ENCODE peak calls at places on chromosomes 7 and 10, in seven cellular contexts. One of them, this sample, is unnamed.

GRCh38 chr7:39299695-39300094 is 266.5 kb upstream of the YAE1 start:
- DNase-seq in neuronal stem cell: no peak
- DNase-seq in H1: no peak
- DNase-seq in IMR-90: no peak
- DNase-seq in mesendoderm: peak
- DNase-seq in H9: no peak
- DNase-seq in trophoblast cell: peak
- DNase-seq in this sample: no peak

GRCh38 chr10:43202224-43202656 is 64.0 kb downstream of the CSGALNACT2 start:
- DNase-seq in neuronal stem cell: no peak
- DNase-seq in H1: no peak
- DNase-seq in IMR-90: no peak
- DNase-seq in mesendoderm: peak
- DNase-seq in H9: peak
- DNase-seq in trophoblast cell: no peak
- DNase-seq in this sample: peak

GRCh38 chr10:79298403-79299244 is 48.6 kb upstream of the PPIF start:
- DNase-seq in neuronal stem cell: no peak
- DNase-seq in H1: no peak
- DNase-seq in IMR-90: peak
- DNase-seq in mesendoderm: peak
- DNase-seq in H9: no peak
- DNase-seq in trophoblast cell: peak
- DNase-seq in this sample: peak

GRCh38 chr10:31020128-31020527 is 11.5 kb downstream of the ZNF438 start:
- DNase-seq in neuronal stem cell: no peak
- DNase-seq in H1: no peak
- DNase-seq in IMR-90: no peak
- DNase-seq in mesendoderm: no peak
- DNase-seq in H9: no peak
- DNase-seq in trophoblast cell: no peak
- DNase-seq in this sample: no peak

GRCh38 chr10:12397931-12398330 is 48.6 kb downstream of the CAMK1D start:
- DNase-seq in neuronal stem cell: no peak
- DNase-seq in H1: no peak
- DNase-seq in IMR-90: peak
- DNase-seq in mesendoderm: no peak
- DNase-seq in H9: no peak
- DNase-seq in trophoblast cell: no peak
- DNase-seq in this sample: no peak

GRCh38 chr10:32065871-32066270 is 9.6 kb upstream of the KIF5B start:
- DNase-seq in neuronal stem cell: no peak
- DNase-seq in H1: no peak
- DNase-seq in IMR-90: peak
- DNase-seq in mesendoderm: no peak
- DNase-seq in H9: no peak
- DNase-seq in trophoblast cell: no peak
- DNase-seq in this sample: no peak

GRCh38 chr10:77493851-77494788 is 143.5 kb downstream of the KCNMA1 start:
- DNase-seq in neuronal stem cell: no peak
- DNase-seq in H1: no peak
- DNase-seq in IMR-90: peak
- DNase-seq in mesendoderm: peak
- DNase-seq in H9: peak
- DNase-seq in trophoblast cell: no peak
- DNase-seq in this sample: peak

GRCh38 chr10:71585579-71586092 is 133.9 kb downstream of the C10orf105 start:
- DNase-seq in neuronal stem cell: no peak
- DNase-seq in H1: no peak
- DNase-seq in IMR-90: no peak
- DNase-seq in mesendoderm: no peak
- DNase-seq in H9: no peak
- DNase-seq in trophoblast cell: no peak
- DNase-seq in this sample: no peak

GRCh38 chr7:151704969-151705743 is 171.8 kb downstream of the PRKAG2 start:
- DNase-seq in neuronal stem cell: peak
- DNase-seq in H1: no peak
- DNase-seq in IMR-90: no peak
- DNase-seq in mesendoderm: peak
- DNase-seq in H9: peak
- DNase-seq in trophoblast cell: no peak
- DNase-seq in this sample: no peak

GRCh38 chr7:148290451-148291005 is 300.0 kb upstream of the C7orf33 start:
- DNase-seq in neuronal stem cell: no peak
- DNase-seq in H1: no peak
- DNase-seq in IMR-90: no peak
- DNase-seq in mesendoderm: peak
- DNase-seq in H9: peak
- DNase-seq in trophoblast cell: no peak
- DNase-seq in this sample: no peak

GRCh38 chr7:76358053-76358477 is 726 bp downstream of the YWHAG start:
- DNase-seq in neuronal stem cell: peak
- DNase-seq in H1: no peak
- DNase-seq in IMR-90: peak
- DNase-seq in mesendoderm: peak
- DNase-seq in H9: no peak
- DNase-seq in trophoblast cell: no peak
- DNase-seq in this sample: peak

GRCh38 chr10:50291261-50291850 is 40.0 kb upstream of the ASAH2 start:
- DNase-seq in neuronal stem cell: no peak
- DNase-seq in H1: no peak
- DNase-seq in IMR-90: peak
- DNase-seq in mesendoderm: peak
- DNase-seq in H9: no peak
- DNase-seq in trophoblast cell: no peak
- DNase-seq in this sample: peak

GRCh38 chr7:26346611-26347200 is 55.0 kb downstream of the SNX10 start:
- DNase-seq in neuronal stem cell: no peak
- DNase-seq in H1: no peak
- DNase-seq in IMR-90: peak
- DNase-seq in mesendoderm: no peak
- DNase-seq in H9: no peak
- DNase-seq in trophoblast cell: peak
- DNase-seq in this sample: peak

GRCh38 chr7:73451780-73452398 is 18.3 kb downstream of the FZD9 start:
- DNase-seq in neuronal stem cell: peak
- DNase-seq in H1: no peak
- DNase-seq in IMR-90: peak
- DNase-seq in mesendoderm: peak
- DNase-seq in H9: no peak
- DNase-seq in trophoblast cell: peak
- DNase-seq in this sample: peak

GRCh38 chr10:133532871-133533270 is 5.7 kb downstream of the CYP2E1 start:
- DNase-seq in neuronal stem cell: no peak
- DNase-seq in H1: no peak
- DNase-seq in IMR-90: no peak
- DNase-seq in mesendoderm: no peak
- DNase-seq in H9: no peak
- DNase-seq in trophoblast cell: no peak
- DNase-seq in this sample: no peak

GRCh38 chr7:16347461-16348192 is 73.7 kb downstream of the CRPPA start:
- DNase-seq in neuronal stem cell: no peak
- DNase-seq in H1: no peak
- DNase-seq in IMR-90: peak
- DNase-seq in mesendoderm: peak
- DNase-seq in H9: no peak
- DNase-seq in trophoblast cell: no peak
- DNase-seq in this sample: peak

GRCh38 chr10:43070121-43071085 is 6.5 kb upstream of the RET start:
- DNase-seq in neuronal stem cell: no peak
- DNase-seq in H1: no peak
- DNase-seq in IMR-90: no peak
- DNase-seq in mesendoderm: peak
- DNase-seq in H9: peak
- DNase-seq in trophoblast cell: no peak
- DNase-seq in this sample: no peak

GRCh38 chr7:44276571-44277101 is 48.8 kb downstream of the CAMK2B start:
- DNase-seq in neuronal stem cell: no peak
- DNase-seq in H1: no peak
- DNase-seq in IMR-90: no peak
- DNase-seq in mesendoderm: no peak
- DNase-seq in H9: no peak
- DNase-seq in trophoblast cell: no peak
- DNase-seq in this sample: no peak

GRCh38 chr10:125991009-125991788 is 94.8 kb downstream of the FANK1 start:
- DNase-seq in neuronal stem cell: no peak
- DNase-seq in H1: no peak
- DNase-seq in IMR-90: no peak
- DNase-seq in mesendoderm: no peak
- DNase-seq in H9: no peak
- DNase-seq in trophoblast cell: no peak
- DNase-seq in this sample: no peak

GRCh38 chr10:112490543-112490942 is 43.5 kb downstream of the VTI1A start:
- DNase-seq in neuronal stem cell: no peak
- DNase-seq in H1: no peak
- DNase-seq in IMR-90: peak
- DNase-seq in mesendoderm: peak
- DNase-seq in H9: no peak
- DNase-seq in trophoblast cell: no peak
- DNase-seq in this sample: no peak

GRCh38 chr7:128351296-128352123 is 7.8 kb upstream of the RBM28 start:
- DNase-seq in neuronal stem cell: no peak
- DNase-seq in H1: no peak
- DNase-seq in IMR-90: no peak
- DNase-seq in mesendoderm: peak
- DNase-seq in H9: peak
- DNase-seq in trophoblast cell: no peak
- DNase-seq in this sample: no peak

DNA sequence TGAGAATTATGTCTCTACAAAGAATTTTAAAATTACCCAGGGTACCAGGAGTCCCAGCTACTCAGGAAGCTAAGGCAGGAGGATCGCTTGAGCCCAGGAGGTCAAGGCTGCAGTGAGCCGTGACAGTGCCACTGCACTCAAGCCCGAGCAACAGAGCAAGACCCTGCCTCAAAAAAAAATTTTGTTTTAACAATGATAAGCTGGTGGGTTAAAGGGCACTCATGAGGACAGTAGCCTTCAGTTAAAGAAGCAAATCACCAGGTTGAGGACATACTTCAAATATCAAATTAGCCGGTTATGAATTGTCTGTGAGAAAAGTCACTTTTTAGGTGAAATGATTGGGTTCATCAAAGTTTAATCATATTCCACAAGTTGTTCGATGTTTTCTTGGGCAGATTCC is 582.6 kb upstream of the NRP1 start:
- DNase-seq in neuronal stem cell: no peak
- DNase-seq in H1: no peak
- DNase-seq in IMR-90: no peak
- DNase-seq in mesendoderm: no peak
- DNase-seq in H9: no peak
- DNase-seq in trophoblast cell: no peak
- DNase-seq in this sample: no peak
- H2BK120ac ChIP-seq in neuronal stem cell: no peak
- H2BK120ac ChIP-seq in H1: no peak
- H2BK120ac ChIP-seq in IMR-90: no peak
- H2BK120ac ChIP-seq in mesendoderm: no peak
- H2BK120ac ChIP-seq in H9: no peak
- H2BK120ac ChIP-seq in trophoblast cell: no peak
- H2BK120ac ChIP-seq in this sample: no peak

GRCh38 chr10:53955091-53955490 is 845.9 kb downstream of the PCDH15 start:
- DNase-seq in neuronal stem cell: no peak
- DNase-seq in H1: no peak
- DNase-seq in IMR-90: no peak
- DNase-seq in mesendoderm: no peak
- DNase-seq in H9: no peak
- DNase-seq in trophoblast cell: no peak
- DNase-seq in this sample: no peak
- H3K4ac ChIP-seq in neuronal stem cell: no peak
- H3K4ac ChIP-seq in H1: no peak
- H3K4ac ChIP-seq in IMR-90: no peak
- H3K4ac ChIP-seq in mesendoderm: no peak
- H3K4ac ChIP-seq in H9: no peak
- H3K4ac ChIP-seq in trophoblast cell: no peak
- H3K4ac ChIP-seq in this sample: no peak

GRCh38 chr10:70123817-70124216 is 8.8 kb downstream of the AIFM2 start:
- DNase-seq in neuronal stem cell: no peak
- DNase-seq in H1: no peak
- DNase-seq in IMR-90: no peak
- DNase-seq in mesendoderm: no peak
- DNase-seq in H9: no peak
- DNase-seq in trophoblast cell: no peak
- DNase-seq in this sample: no peak
- H4K8ac ChIP-seq in neuronal stem cell: no peak
- H4K8ac ChIP-seq in H1: no peak
- H4K8ac ChIP-seq in IMR-90: no peak
- H4K8ac ChIP-seq in mesendoderm: no peak
- H4K8ac ChIP-seq in H9: no peak
- H4K8ac ChIP-seq in trophoblast cell: no peak
- H4K8ac ChIP-seq in this sample: no peak

GRCh38 chr10:22438714-22439113 is 93.4 kb downstream of the SPAG6 start:
- DNase-seq in neuronal stem cell: no peak
- DNase-seq in H1: no peak
- DNase-seq in IMR-90: no peak
- DNase-seq in mesendoderm: no peak
- DNase-seq in H9: no peak
- DNase-seq in trophoblast cell: no peak
- DNase-seq in this sample: no peak
- H2BK120ac ChIP-seq in neuronal stem cell: no peak
- H2BK120ac ChIP-seq in H1: no peak
- H2BK120ac ChIP-seq in IMR-90: no peak
- H2BK120ac ChIP-seq in mesendoderm: no peak
- H2BK120ac ChIP-seq in H9: no peak
- H2BK120ac ChIP-seq in trophoblast cell: no peak
- H2BK120ac ChIP-seq in this sample: no peak

GRCh38 chr7:133934262-133934973 is 192.7 kb upstream of the LRGUK start:
- DNase-seq in neuronal stem cell: no peak
- DNase-seq in H1: no peak
- DNase-seq in IMR-90: peak
- DNase-seq in mesendoderm: peak
- DNase-seq in H9: no peak
- DNase-seq in trophoblast cell: no peak
- DNase-seq in this sample: no peak

GRCh38 chr7:133937786-133938185 is 189.4 kb upstream of the LRGUK start:
- DNase-seq in neuronal stem cell: no peak
- DNase-seq in H1: no peak
- DNase-seq in IMR-90: no peak
- DNase-seq in mesendoderm: no peak
- DNase-seq in H9: no peak
- DNase-seq in trophoblast cell: no peak
- DNase-seq in this sample: no peak

GRCh38 chr7:133932591-133932990 is 194.5 kb upstream of the LRGUK start:
- DNase-seq in neuronal stem cell: no peak
- DNase-seq in H1: no peak
- DNase-seq in IMR-90: no peak
- DNase-seq in mesendoderm: no peak
- DNase-seq in H9: no peak
- DNase-seq in trophoblast cell: no peak
- DNase-seq in this sample: no peak

GRCh38 chr7:133936074-133936473 is 191.1 kb upstream of the LRGUK start:
- DNase-seq in neuronal stem cell: no peak
- DNase-seq in H1: no peak
- DNase-seq in IMR-90: peak
- DNase-seq in mesendoderm: no peak
- DNase-seq in H9: no peak
- DNase-seq in trophoblast cell: no peak
- DNase-seq in this sample: peak

DNA sequence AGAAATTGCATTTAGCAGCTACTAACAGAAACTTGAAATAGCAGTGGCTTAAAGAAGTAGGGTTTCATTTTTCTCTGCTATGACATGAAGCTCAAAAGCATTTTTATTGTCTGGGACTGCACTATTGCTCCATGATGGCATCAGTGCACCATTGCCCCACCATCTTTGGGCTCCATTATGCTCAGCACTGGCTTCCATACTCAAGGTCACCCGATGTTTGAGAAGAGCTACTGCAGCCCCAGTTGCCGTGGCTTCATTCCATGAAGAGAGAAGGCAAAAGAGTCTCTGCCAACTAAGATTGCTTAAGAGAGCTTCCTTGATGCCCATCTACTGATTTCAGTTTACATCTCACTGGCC is 192.2 kb upstream of the LRGUK start:
- DNase-seq in neuronal stem cell: no peak
- DNase-seq in H1: no peak
- DNase-seq in IMR-90: no peak
- DNase-seq in mesendoderm: no peak
- DNase-seq in H9: no peak
- DNase-seq in trophoblast cell: no peak
- DNase-seq in this sample: peak
- H3K4ac ChIP-seq in neuronal stem cell: no peak
- H3K4ac ChIP-seq in H1: no peak
- H3K4ac ChIP-seq in IMR-90: no peak
- H3K4ac ChIP-seq in mesendoderm: no peak
- H3K4ac ChIP-seq in H9: no peak
- H3K4ac ChIP-seq in trophoblast cell: no peak
- H3K4ac ChIP-seq in this sample: no peak

This sample was measured in mesenchymal stem cell.